ENCODE peak calls at places on chromosomes 7 and 10, in six cellular contexts. I is coronary artery, M is lower leg skin, D is GM23248, U is OCI-LY7, V is brain microvascular endothelial cell. B is an unnamed sample.
A peak's percentile ranks its signal among the peaks of the same experiment; 100 is the strongest.

GRCh38 chr10:120005408-120006280 is 113.1 kb downstream of the SEC23IP start:
- DNase-seq in I (no peak), V (no peak), D (peak; percentile 2), M (no peak), U (no peak), B (peak; percentile 9)

GRCh38 chr7:44484482-44485313 is 5.8 kb downstream of the NUDCD3 start:
- DNase-seq in V (no peak), M (no peak), I (no peak), U (no peak), D (no peak), B (no peak)

GRCh38 chr10:44033008-44033407 is 351.9 kb downstream of the CXCL12 start:
- DNase-seq in U (no peak), D (peak; percentile 51), I (no peak), M (no peak), V (peak; percentile 43), B (peak; percentile 83)

GRCh38 chr7:79272938-79273337 is 180.5 kb downstream of the MAGI2 start:
- DNase-seq in I (no peak), M (no peak), U (no peak), D (no peak), V (peak; percentile 20), B (peak; percentile 89)

GRCh38 chr10:61608255-61609040 is 54.3 kb upstream of the CABCOCO1 start:
- DNase-seq in V (no peak), M (no peak), U (no peak), D (peak; percentile 20), I (no peak), B (peak; percentile 44)

GRCh38 chr10:1403508-1404230 is 333.7 kb downstream of the ADARB2 start:
- DNase-seq in I (peak; percentile 67), D (no peak), M (peak; percentile 74), U (peak; percentile 35), V (no peak), B (no peak)

GRCh38 chr10:15719899-15720634 is at the start of gene ITGA8:
- DNase-seq in M (no peak), I (peak; percentile 83), U (no peak), V (peak; percentile 24), D (peak; percentile 50), B (peak; percentile 30)

GRCh38 chr10:89173075-89173474 is 34.0 kb downstream of the CH25H start:
- DNase-seq in V (no peak), U (no peak), M (no peak), D (no peak), I (no peak), B (peak; percentile 21)

GRCh38 chr10:110415809-110416208 is 81.9 kb upstream of the DUSP5 start:
- DNase-seq in M (no peak), U (no peak), I (no peak), V (no peak), D (no peak), B (no peak)

GRCh38 chr10:86387221-86387794 is 20.7 kb upstream of the GRID1 start:
- DNase-seq in V (no peak), U (no peak), M (peak; percentile 62), D (no peak), I (peak; percentile 49), B (no peak)

GRCh38 chr7:158531661-158532060 is 56.0 kb downstream of the PTPRN2 start:
- DNase-seq in U (no peak), D (no peak), M (no peak), I (no peak), V (no peak), B (no peak)

GRCh38 chr7:8063706-8064297 is 95.2 kb downstream of the GLCCI1 start:
- DNase-seq in I (no peak), V (no peak), D (peak; percentile 6), M (no peak), U (no peak), B (no peak)

GRCh38 chr10:103888113-103888841 is 29.7 kb downstream of the STN1 start:
- DNase-seq in V (peak; percentile 84), I (peak; percentile 82), U (peak; percentile 53), D (peak; percentile 90), M (peak; percentile 93), B (peak; percentile 94)

GRCh38 chr7:66145404-66145843 is 30.8 kb downstream of the CRCP start:
- DNase-seq in V (no peak), I (no peak), U (no peak), M (peak; percentile 87), D (peak; percentile 32), B (peak; percentile 94)

GRCh38 chr10:69201045-69201444 is 19.1 kb upstream of the HKDC1 start:
- DNase-seq in U (no peak), D (peak; percentile 23), M (no peak), I (no peak), V (no peak), B (peak; percentile 40)

GRCh38 chr10:132392811-132393694 is 3.9 kb upstream of the PWWP2B start:
- DNase-seq in U (no peak), I (no peak), M (no peak), D (peak; percentile 72), V (no peak), B (no peak)

GRCh38 chr10:43692051-43692825 is 43.6 kb upstream of the ZNF32 start:
- DNase-seq in I (no peak), U (no peak), V (no peak), D (peak; percentile 79), M (no peak), B (peak; percentile 92)

GRCh38 chr10:129963076-129963830 is 821 bp downstream of the EBF3 start:
- DNase-seq in M (peak; percentile 84), V (no peak), U (no peak), D (peak; percentile 77), I (peak; percentile 72), B (peak; percentile 59)

GRCh38 chr7:132066776-132067175 is 509.5 kb downstream of the PLXNA4 start:
- DNase-seq in D (peak; percentile 65), I (peak; percentile 70), M (peak; percentile 84), V (peak; percentile 43), U (no peak), B (peak; percentile 43)

GRCh38 chr7:26188291-26188999 is 12.1 kb downstream of the HNRNPA2B1 start:
- DNase-seq in M (no peak), I (no peak), U (no peak), D (no peak), V (no peak), B (no peak)

GRCh38 chr7:116353614-116354013 is 143.3 kb downstream of the TES start:
- DNase-seq in U (no peak), D (peak; percentile 27), V (no peak), I (peak; percentile 77), M (no peak), B (peak; percentile 38)

GRCh38 chr7:94698275-94698674 is 42.3 kb upstream of the SGCE start:
- DNase-seq in M (no peak), D (peak; percentile 81), V (peak; percentile 64), I (no peak), U (no peak), B (peak; percentile 79)
- H3K4me3 ChIP-seq in M (no peak overlapping the region), D (peak overlapping the region; percentile 37), V (peak overlapping the region; percentile 10), I (no peak overlapping the region), U (no peak overlapping the region), B (no peak overlapping the region)

GRCh38 chr7:30911561-30911969 is at the start of gene AQP1:
- DNase-seq in M (peak; percentile 94), V (no peak), I (peak; percentile 96), D (no peak), U (no peak), B (peak; percentile 38)

GRCh38 chr7:30911133-30911532 is 520 bp upstream of the AQP1 start:
- DNase-seq in I (no peak), D (no peak), M (no peak), V (no peak), U (no peak), B (no peak)

GRCh38 chr7:30912986-30913671 is 1.5 kb downstream of the AQP1 start:
- DNase-seq in U (no peak), I (no peak), M (no peak), D (no peak), V (no peak), B (no peak)

GRCh38 chr7:30912021-30912420 is 368 bp downstream of the AQP1 start:
- DNase-seq in D (no peak), U (no peak), M (no peak), I (no peak), V (no peak), B (no peak)

DNA sequence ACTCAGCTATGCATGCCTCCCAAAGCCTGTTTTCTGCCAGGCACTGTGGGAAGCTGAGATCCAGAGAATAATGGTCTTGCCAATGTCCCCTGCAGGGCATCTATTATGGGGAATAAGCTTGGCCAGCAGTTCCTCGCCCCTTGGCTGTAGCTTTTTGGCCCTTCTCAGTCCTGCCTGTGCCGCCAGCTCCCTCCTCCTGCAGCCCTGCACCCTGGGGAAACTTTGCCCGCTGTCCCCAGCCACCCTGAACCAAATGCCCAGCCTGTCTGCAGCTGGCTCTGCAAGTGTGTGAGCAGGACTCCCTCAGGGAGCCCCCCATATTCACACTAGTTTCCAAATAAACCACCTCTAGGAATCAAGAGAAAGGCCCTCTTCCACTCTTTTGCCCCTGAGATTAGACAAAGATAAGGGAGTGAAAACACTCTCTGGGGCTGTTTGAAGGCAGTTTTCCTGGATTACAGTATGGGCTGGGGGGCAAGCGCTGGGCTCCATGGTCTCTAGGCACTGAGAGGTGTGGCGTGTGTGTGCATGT is 867 bp downstream of the AQP1 start:
- DNase-seq in V (no peak), D (no peak), U (no peak), M (no peak), I (no peak), B (no peak)
- H3K4me3 ChIP-seq in V (no peak overlapping the region), D (no peak overlapping the region), U (no peak overlapping the region), M (peak overlapping the region; percentile 10), I (peak overlapping the region; percentile 79), B (no peak overlapping the region)

GRCh38 chr10:6151087-6151977 is 51.4 kb upstream of the PFKFB3 start:
- DNase-seq in D (peak; percentile 80), I (no peak), V (peak; percentile 65), M (peak; percentile 92), U (peak; percentile 76), B (peak; percentile 71)
- H3K4me3 ChIP-seq in D (no peak overlapping the region), I (peak overlapping the region; percentile 41), V (no peak overlapping the region), M (no peak overlapping the region), U (peak overlapping the region; percentile 43), B (no peak overlapping the region)

GRCh38 chr10:100968839-100969174 is 497 bp upstream of the SEMA4G start:
- DNase-seq in D (no peak), U (no peak), V (no peak), I (no peak), M (no peak), B (no peak)
- H3K4me3 ChIP-seq in D (peak overlapping the region; percentile 63), U (peak overlapping the region; percentile 52), V (peak overlapping the region; percentile 62), I (peak overlapping the region; percentile 83), M (no peak overlapping the region), B (peak overlapping the region; percentile 68)

DNA sequence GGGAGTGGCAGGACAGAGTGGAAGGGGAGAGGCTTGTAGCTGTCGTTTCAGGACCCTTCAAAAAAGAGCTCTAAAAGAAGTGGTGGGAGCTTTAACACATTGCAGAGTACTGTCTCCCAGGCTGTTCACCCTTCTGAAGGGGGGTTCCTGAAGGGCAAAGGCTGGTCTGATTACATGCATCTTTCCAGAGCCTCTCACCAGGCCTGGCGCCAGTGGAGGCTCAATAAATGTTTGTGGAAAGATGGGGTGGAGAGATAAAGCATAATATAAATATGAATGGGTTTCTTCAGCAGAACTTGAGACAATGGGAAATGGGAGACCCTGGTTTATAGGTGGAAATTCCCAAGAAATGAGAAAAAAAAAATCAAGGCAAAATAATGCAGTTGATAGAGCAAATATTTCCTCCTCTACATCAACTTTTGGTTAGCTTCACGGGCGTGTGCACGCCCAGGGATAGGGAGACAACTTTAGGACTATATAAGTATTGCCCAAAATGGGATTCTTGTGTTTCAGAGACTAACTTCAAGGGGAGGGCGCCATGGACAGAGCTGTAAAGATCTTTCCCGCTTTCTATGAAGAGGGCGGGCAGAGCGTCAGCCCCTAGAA is 613 bp upstream of the BUB3 start:
- DNase-seq in V (no peak), M (no peak), D (no peak), I (no peak), U (no peak), B (no peak)
- H3K4me3 ChIP-seq in V (no peak overlapping the region), M (no peak overlapping the region), D (no peak overlapping the region), I (no peak overlapping the region), U (peak overlapping the region; percentile 24), B (no peak overlapping the region)

B was measured in fibroblast of the aortic adventitia.